ENCODE peak calls at places on chromosomes 5 and 9, in six cellular contexts. One of them, this sample, is unnamed.

GRCh38 chr5:81165493-81166119 is 67.5 kb upstream of the CKMT2 start:
- DNase-seq in IMR-90: peak; percentile 67
- DNase-seq in neuronal stem cell: peak; percentile 43
- DNase-seq in H1: peak; percentile 38
- DNase-seq in mesenchymal stem cell: peak; percentile 65
- DNase-seq in H9: peak; percentile 78
- DNase-seq in this sample: peak; percentile 73

GRCh38 chr9:69895185-69895584 is 74.6 kb downstream of the CFAP95 start:
- DNase-seq in IMR-90: no peak
- DNase-seq in neuronal stem cell: no peak
- DNase-seq in H1: no peak
- DNase-seq in mesenchymal stem cell: peak; percentile 37
- DNase-seq in H9: no peak
- DNase-seq in this sample: no peak

GRCh38 chr5:172887735-172888134 is 53.7 kb downstream of the ERGIC1 start:
- DNase-seq in IMR-90: peak; percentile 95
- DNase-seq in neuronal stem cell: no peak
- DNase-seq in H1: no peak
- DNase-seq in mesenchymal stem cell: peak; percentile 93
- DNase-seq in H9: no peak
- DNase-seq in this sample: no peak

GRCh38 chr9:117828466-117828865 is 124.3 kb downstream of the TLR4 start:
- DNase-seq in IMR-90: no peak
- DNase-seq in neuronal stem cell: no peak
- DNase-seq in H1: no peak
- DNase-seq in mesenchymal stem cell: no peak
- DNase-seq in H9: no peak
- DNase-seq in this sample: no peak

GRCh38 chr5:136619556-136619955 is 254.2 kb upstream of the TRPC7 start:
- DNase-seq in IMR-90: no peak
- DNase-seq in neuronal stem cell: no peak
- DNase-seq in H1: no peak
- DNase-seq in mesenchymal stem cell: no peak
- DNase-seq in H9: no peak
- DNase-seq in this sample: no peak

GRCh38 chr9:97470076-97470475 is 31.4 kb upstream of the TMOD1 start:
- DNase-seq in IMR-90: no peak
- DNase-seq in neuronal stem cell: no peak
- DNase-seq in H1: no peak
- DNase-seq in mesenchymal stem cell: no peak
- DNase-seq in H9: peak; percentile 45
- DNase-seq in this sample: no peak

GRCh38 chr5:88858392-88858791 is 24.6 kb downstream of the MEF2C start:
- DNase-seq in IMR-90: no peak
- DNase-seq in neuronal stem cell: no peak
- DNase-seq in H1: no peak
- DNase-seq in mesenchymal stem cell: no peak
- DNase-seq in H9: no peak
- DNase-seq in this sample: no peak

GRCh38 chr5:172595591-172596455 is 45.2 kb upstream of the NEURL1B start:
- DNase-seq in IMR-90: no peak
- DNase-seq in neuronal stem cell: no peak
- DNase-seq in H1: no peak
- DNase-seq in mesenchymal stem cell: no peak
- DNase-seq in H9: no peak
- DNase-seq in this sample: no peak

GRCh38 chr5:135398160-135398854 is 724 bp downstream of the MACROH2A1 start:
- DNase-seq in IMR-90: no peak
- DNase-seq in neuronal stem cell: peak; percentile 44
- DNase-seq in H1: no peak
- DNase-seq in mesenchymal stem cell: peak; percentile 49
- DNase-seq in H9: peak; percentile 58
- DNase-seq in this sample: peak; percentile 33

GRCh38 chr5:65261499-65261898 is 220.2 kb downstream of the ADAMTS6 start:
- DNase-seq in IMR-90: no peak
- DNase-seq in neuronal stem cell: no peak
- DNase-seq in H1: no peak
- DNase-seq in mesenchymal stem cell: no peak
- DNase-seq in H9: no peak
- DNase-seq in this sample: no peak

GRCh38 chr9:121331549-121331948 is 38.5 kb downstream of the STOM start:
- DNase-seq in IMR-90: no peak
- DNase-seq in neuronal stem cell: no peak
- DNase-seq in H1: no peak
- DNase-seq in mesenchymal stem cell: peak; percentile 28
- DNase-seq in H9: no peak
- DNase-seq in this sample: peak; percentile 17
- H3K14ac ChIP-seq in IMR-90: peak overlapping the region; percentile 26
- H3K14ac ChIP-seq in neuronal stem cell: no peak overlapping the region
- H3K14ac ChIP-seq in H1: no peak overlapping the region
- H3K14ac ChIP-seq in mesenchymal stem cell: no peak overlapping the region
- H3K14ac ChIP-seq in H9: no peak overlapping the region
- H3K14ac ChIP-seq in this sample: no peak overlapping the region

DNA sequence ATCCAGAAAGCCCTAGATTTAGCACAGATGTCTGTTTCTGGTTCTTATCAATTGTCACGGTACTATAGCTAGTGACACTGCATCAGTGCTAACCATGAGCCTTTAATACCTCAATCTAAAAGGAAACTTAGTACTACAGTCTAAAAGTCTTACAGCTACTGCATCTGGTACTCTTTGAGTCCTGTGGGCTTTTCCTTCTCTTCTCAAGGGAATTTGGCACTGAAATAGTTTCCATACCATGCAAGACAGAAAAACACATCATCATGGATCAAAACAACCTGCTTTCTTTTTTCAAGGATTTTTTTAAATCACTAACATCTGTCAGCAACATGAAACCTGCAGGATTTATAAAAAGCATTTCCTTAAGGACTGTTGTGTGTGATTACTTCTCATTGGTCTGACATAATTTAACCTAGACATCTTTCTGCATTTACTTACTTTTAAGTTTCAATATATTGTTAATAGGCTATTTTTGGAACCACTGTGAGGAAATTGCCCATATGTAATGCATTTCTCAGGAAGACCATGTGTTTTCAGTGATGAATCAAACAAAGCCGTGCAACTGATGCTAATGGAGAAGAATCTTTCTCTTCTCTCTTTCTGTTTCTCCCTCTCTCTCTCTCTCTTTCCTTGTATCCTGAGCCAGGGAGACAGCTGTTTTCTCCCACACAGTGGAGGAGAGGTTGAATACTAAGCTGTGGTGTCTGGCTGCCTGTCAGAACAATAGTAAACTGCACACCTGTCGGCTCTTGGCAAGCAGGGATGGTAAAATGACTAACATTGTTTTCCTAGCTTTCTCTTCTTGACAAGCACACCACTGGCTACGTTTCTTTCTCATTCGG is 273.4 kb downstream of the CSNK1G3 start:
- DNase-seq in IMR-90: peak; percentile 64
- DNase-seq in neuronal stem cell: no peak
- DNase-seq in H1: no peak
- DNase-seq in mesenchymal stem cell: peak; percentile 47
- DNase-seq in H9: no peak
- DNase-seq in this sample: peak; percentile 12
- H4K8ac ChIP-seq in IMR-90: peak overlapping the region; percentile 4
- H4K8ac ChIP-seq in neuronal stem cell: no peak overlapping the region
- H4K8ac ChIP-seq in H1: no peak overlapping the region
- H4K8ac ChIP-seq in mesenchymal stem cell: no peak overlapping the region
- H4K8ac ChIP-seq in H9: no peak overlapping the region
- H4K8ac ChIP-seq in this sample: no peak overlapping the region

GRCh38 chr5:31213676-31214638 is 20.5 kb downstream of the CDH6 start:
- DNase-seq in IMR-90: no peak
- DNase-seq in neuronal stem cell: no peak
- DNase-seq in H1: no peak
- DNase-seq in mesenchymal stem cell: no peak
- DNase-seq in H9: no peak
- DNase-seq in this sample: no peak

GRCh38 chr5:31204955-31205354 is 11.5 kb downstream of the CDH6 start:
- DNase-seq in IMR-90: no peak
- DNase-seq in neuronal stem cell: no peak
- DNase-seq in H1: no peak
- DNase-seq in mesenchymal stem cell: no peak
- DNase-seq in H9: no peak
- DNase-seq in this sample: no peak

GRCh38 chr5:31209341-31209740 is 15.9 kb downstream of the CDH6 start:
- DNase-seq in IMR-90: no peak
- DNase-seq in neuronal stem cell: no peak
- DNase-seq in H1: no peak
- DNase-seq in mesenchymal stem cell: no peak
- DNase-seq in H9: no peak
- DNase-seq in this sample: no peak

GRCh38 chr5:31211098-31211497 is 17.6 kb downstream of the CDH6 start:
- DNase-seq in IMR-90: no peak
- DNase-seq in neuronal stem cell: no peak
- DNase-seq in H1: no peak
- DNase-seq in mesenchymal stem cell: no peak
- DNase-seq in H9: no peak
- DNase-seq in this sample: no peak

DNA sequence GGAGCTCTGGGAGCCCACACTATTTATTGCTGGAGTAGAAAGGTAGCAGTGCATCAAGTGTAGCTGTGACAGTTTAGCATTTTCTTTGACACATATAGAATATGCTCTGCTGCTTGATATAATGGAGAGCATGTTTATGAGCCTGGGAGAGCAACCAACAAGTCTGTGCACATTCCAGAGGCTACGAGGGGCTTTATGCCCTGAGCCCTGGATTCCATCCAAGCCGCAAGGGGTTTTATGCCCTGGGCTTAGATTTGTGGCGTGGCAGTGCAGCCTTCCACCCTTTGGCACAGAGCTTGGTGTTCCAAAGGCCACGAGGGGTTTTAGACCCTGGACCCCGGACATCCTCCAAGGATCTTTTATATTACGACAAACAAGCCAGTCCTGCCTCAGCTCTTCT is 14.6 kb downstream of the CDH6 start:
- DNase-seq in IMR-90: no peak
- DNase-seq in neuronal stem cell: no peak
- DNase-seq in H1: no peak
- DNase-seq in mesenchymal stem cell: no peak
- DNase-seq in H9: no peak
- DNase-seq in this sample: no peak
- H3K14ac ChIP-seq in IMR-90: no peak overlapping the region
- H3K14ac ChIP-seq in neuronal stem cell: no peak overlapping the region
- H3K14ac ChIP-seq in H1: no peak overlapping the region
- H3K14ac ChIP-seq in mesenchymal stem cell: no peak overlapping the region
- H3K14ac ChIP-seq in H9: no peak overlapping the region
- H3K14ac ChIP-seq in this sample: no peak overlapping the region

GRCh38 chr9:133238272-133238850 is 29.3 kb upstream of the OBP2B start:
- DNase-seq in IMR-90: no peak
- DNase-seq in neuronal stem cell: peak; percentile 67
- DNase-seq in H1: peak; percentile 92
- DNase-seq in mesenchymal stem cell: peak; percentile 58
- DNase-seq in H9: peak; percentile 99
- DNase-seq in this sample: no peak
- H4K8ac ChIP-seq in IMR-90: no peak overlapping the region
- H4K8ac ChIP-seq in neuronal stem cell: peak overlapping the region; percentile 50
- H4K8ac ChIP-seq in H1: peak overlapping the region; percentile 75
- H4K8ac ChIP-seq in mesenchymal stem cell: peak overlapping the region; percentile 48
- H4K8ac ChIP-seq in H9: no peak overlapping the region
- H4K8ac ChIP-seq in this sample: peak overlapping the region; percentile 83

This sample was measured in trophoblast cell.